ENCODE peak calls at places on chromosomes 2 and 18, in four cellular contexts. Z is cardiac muscle cell, H is NT2/D1, O is suprapubic skin. N is an unnamed sample. For H3K36me3, the result is how much of the 10 kb centered on the place peaks cover.

GRCh38 chr18:67650661-67651060 is 134.1 kb upstream of the DSEL start:
- DNase-seq in Z (no peak), H (no peak), O (no peak), N (no peak)

GRCh38 chr18:54880706-54881105 is 52.4 kb downstream of the RAB27B start:
- DNase-seq in Z (no peak), H (peak), O (no peak), N (no peak)

GRCh38 chr2:223046470-223047053 is 5.4 kb upstream of the KCNE4 start:
- DNase-seq in Z (no peak), H (no peak), O (no peak), N (no peak)

GRCh38 chr2:10931710-10932255 is 20.0 kb downstream of the KCNF1 start:
- DNase-seq in Z (no peak), H (no peak), O (no peak), N (no peak)

GRCh38 chr18:9731380-9731779 is 23.3 kb downstream of the RAB31 start:
- DNase-seq in Z (no peak), H (no peak), O (no peak), N (no peak)

GRCh38 chr2:230940476-230940815 is 15.4 kb upstream of the GPR55 start:
- DNase-seq in Z (no peak), H (no peak), O (no peak), N (no peak)

GRCh38 chr2:148459300-148459891 is 185.2 kb upstream of the EPC2 start:
- DNase-seq in Z (no peak), H (no peak), O (no peak), N (no peak)

GRCh38 chr18:76367168-76367785 is 127.8 kb downstream of the ZNF516 start:
- DNase-seq in Z (no peak), H (no peak), O (no peak), N (no peak)

GRCh38 chr18:71327443-71328120 is 1038.7 kb downstream of the SOCS6 start:
- DNase-seq in Z (no peak), H (no peak), O (no peak), N (no peak)

GRCh38 chr2:85221291-85221690 is 88.1 kb downstream of the TCF7L1 start:
- DNase-seq in Z (no peak), H (no peak), O (peak), N (no peak)

GRCh38 chr2:62379576-62379975 is 126.4 kb downstream of the TMEM17 start:
- DNase-seq in Z (no peak), H (no peak), O (no peak), N (no peak)

GRCh38 chr2:206260427-206261012 is 13.9 kb upstream of the ZDBF2 start:
- DNase-seq in Z (no peak), H (no peak), O (no peak), N (peak)

GRCh38 chr2:62596061-62596658 is 90.2 kb upstream of the TMEM17 start:
- DNase-seq in Z (no peak), H (no peak), O (no peak), N (no peak)

GRCh38 chr2:37985333-37985732 is 60.2 kb downstream of the RMDN2 start:
- DNase-seq in Z (no peak), H (no peak), O (no peak), N (no peak)

GRCh38 chr2:115738138-115738537 is 1295.7 kb downstream of the DPP10 start:
- DNase-seq in Z (no peak), H (no peak), O (no peak), N (no peak)

GRCh38 chr2:218427741-218428140 is 8.8 kb downstream of the VIL1 start:
- DNase-seq in Z (no peak), H (no peak), O (no peak), N (peak)

GRCh38 chr2:20467789-20468548 is 21.1 kb downstream of the RHOB start:
- DNase-seq in Z (no peak), H (no peak), O (peak), N (no peak)

GRCh38 chr2:103991591-103991990 is 862.3 kb upstream of the POU3F3 start:
- DNase-seq in Z (no peak), H (no peak), O (no peak), N (no peak)

GRCh38 chr2:85048534-85048933 is 77.6 kb downstream of the KCMF1 start:
- DNase-seq in Z (no peak), H (no peak), O (no peak), N (no peak)

GRCh38 chr2:218394298-218395089 is 5.2 kb upstream of the CTDSP1 start:
- DNase-seq in Z (no peak), H (no peak), O (no peak), N (no peak)

GRCh38 chr2:11539317-11540147 is 5.7 kb downstream of the GREB1 start:
- DNase-seq in Z (peak), H (no peak), O (no peak), N (no peak)

GRCh38 chr2:99883356-99883867 is 259.0 kb downstream of the AFF3 start:
- DNase-seq in Z (no peak), H (no peak), O (no peak), N (no peak)

GRCh38 chr2:100643459-100643858 is 80.7 kb downstream of the PDCL3 start:
- DNase-seq in Z (no peak), H (no peak), O (no peak), N (no peak)

GRCh38 chr2:50491541-50492114 is 540.3 kb downstream of the NRXN1 start:
- DNase-seq in Z (peak), H (peak), O (no peak), N (peak)

GRCh38 chr2:234454433-234454832 is 42.4 kb downstream of the ARL4C start:
- DNase-seq in Z (no peak), H (no peak), O (no peak), N (no peak)

GRCh38 chr18:43847164-43848091 is 570.1 kb upstream of the SYT4 start:
- DNase-seq in Z (no peak), H (no peak), O (no peak), N (no peak)

GRCh38 chr2:174247474-174248186 is 702 bp downstream of the OLA1 start:
- DNase-seq in Z (no peak), H (no peak), O (no peak), N (peak)

GRCh38 chr2:121831841-121832240 is 76.4 kb downstream of the TSN start:
- DNase-seq in Z (no peak), H (no peak), O (no peak), N (no peak)

GRCh38 chr2:152861349-152861942 is 143.0 kb downstream of the ARL6IP6 start:
- DNase-seq in Z (peak), H (peak), O (no peak), N (peak)

GRCh38 chr18:77032121-77032758 is 100.3 kb downstream of the MBP start:
- DNase-seq in Z (no peak), H (no peak), O (no peak), N (no peak)

GRCh38 chr2:238158018-238158806 is 558 bp upstream of the ERFE start:
- DNase-seq in Z (no peak), H (no peak), O (no peak), N (no peak)

GRCh38 chr2:69306897-69307695 is 79.9 kb downstream of the GFPT1 start:
- DNase-seq in Z (peak), H (peak), O (peak), N (peak)

GRCh38 chr2:233387667-233388528 is 33.6 kb downstream of the DGKD start:
- DNase-seq in Z (peak), H (no peak), O (peak), N (no peak)

GRCh38 chr2:71749671-71750101 is 296.3 kb downstream of the DYSF start:
- DNase-seq in Z (no peak), H (no peak), O (no peak), N (no peak)

GRCh38 chr2:47173986-47174730 is 19.1 kb upstream of the STPG4 start:
- DNase-seq in Z (no peak), H (no peak), O (no peak), N (no peak)

GRCh38 chr2:47172922-47173695 is 18.0 kb upstream of the STPG4 start:
- DNase-seq in Z (no peak), H (no peak), O (no peak), N (no peak)

GRCh38 chr2:47172156-47172921 is 17.2 kb upstream of the STPG4 start:
- DNase-seq in Z (no peak), H (no peak), O (no peak), N (no peak)

GRCh38 chr2:47167149-47167548 is 12.0 kb upstream of the STPG4 start:
- DNase-seq in Z (no peak), H (no peak), O (no peak), N (no peak)

DNA sequence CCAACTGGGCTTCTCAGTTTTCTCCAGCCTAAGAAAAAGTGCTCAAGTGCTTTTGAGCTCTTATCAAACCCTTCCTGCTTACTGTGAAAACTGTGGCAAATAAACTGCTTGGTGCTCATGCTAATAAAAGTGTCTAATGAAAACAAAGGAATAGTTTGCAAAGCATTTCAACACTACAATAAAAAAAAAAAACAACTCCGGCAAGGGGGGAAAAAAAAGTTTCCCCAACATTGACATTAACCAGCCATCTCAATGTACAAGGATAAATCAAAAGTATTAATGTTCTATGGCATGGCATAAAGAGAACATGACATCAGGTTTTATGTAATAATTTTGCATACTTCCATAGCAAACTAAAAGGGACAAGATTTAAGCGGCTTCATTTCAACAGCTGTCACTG is 14.7 kb upstream of the STPG4 start:
- DNase-seq in Z (no peak), H (no peak), O (no peak), N (no peak)
- H3K36me3 ChIP-seq in Z (under half), H (half or more), O (under half), N (half or more)

DNA sequence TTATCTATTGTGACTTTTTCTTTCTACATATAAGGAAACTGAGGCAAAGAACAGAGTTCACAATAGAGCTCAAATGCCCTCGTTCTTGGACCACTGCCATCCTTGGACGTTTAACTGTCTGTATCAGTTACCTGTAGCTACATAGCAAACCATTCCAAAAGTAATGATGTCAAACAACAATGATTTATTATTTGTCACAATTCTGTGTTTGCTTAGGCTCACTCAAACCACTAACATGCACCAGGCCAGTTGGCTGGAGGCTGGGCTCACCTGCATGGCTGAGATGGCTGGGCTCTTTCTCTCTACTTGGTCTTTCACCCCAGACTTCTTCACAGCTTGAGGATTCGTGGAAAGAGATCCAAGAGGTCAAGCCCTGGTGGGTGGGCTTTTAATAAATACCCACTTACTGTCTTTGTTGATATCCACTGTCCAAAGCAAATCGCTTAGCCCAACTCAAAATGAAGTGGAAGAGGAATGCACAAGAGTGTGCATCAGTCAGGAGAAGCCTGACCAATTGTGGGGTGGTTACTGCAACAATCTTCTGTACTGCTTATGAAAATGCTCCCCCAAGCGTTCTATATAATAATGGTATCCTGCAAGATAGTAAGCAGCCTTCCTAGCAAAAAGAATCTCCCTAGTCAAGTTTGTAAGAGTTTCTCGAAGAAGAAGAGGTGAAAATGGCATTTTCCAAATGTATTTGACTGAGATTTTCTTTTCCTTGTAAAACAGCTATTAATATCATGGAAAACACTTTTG is 163.5 kb upstream of the NT5C1B start:
- DNase-seq in Z (no peak), H (no peak), O (no peak), N (no peak)
- H3K4me3 ChIP-seq in Z (no peak), H (no peak), O (no peak), N (no peak)

DNA sequence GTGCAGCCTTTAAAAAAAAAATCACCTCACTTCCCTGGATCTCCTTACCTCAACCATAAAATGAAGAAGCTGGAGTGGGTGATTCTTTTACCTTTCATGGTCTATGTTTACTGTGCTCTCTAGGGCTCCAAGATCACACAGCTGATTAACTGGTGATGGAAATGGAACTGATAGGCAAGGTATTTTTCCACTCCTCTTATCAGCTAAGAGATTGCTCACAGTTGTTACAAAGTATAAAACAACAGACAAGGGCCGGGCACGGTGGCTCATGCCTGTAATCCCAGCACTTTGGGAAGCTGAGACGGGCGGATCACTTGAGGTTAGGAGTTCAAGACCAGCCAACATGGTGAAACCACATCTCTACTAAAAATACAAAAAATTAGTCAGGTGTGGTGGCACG is 14.5 kb downstream of the RPS27A start:
- DNase-seq in Z (no peak), H (no peak), O (no peak), N (no peak)
- H3K36me3 ChIP-seq in Z (under half), H (under half), O (half or more), N (under half)

DNA sequence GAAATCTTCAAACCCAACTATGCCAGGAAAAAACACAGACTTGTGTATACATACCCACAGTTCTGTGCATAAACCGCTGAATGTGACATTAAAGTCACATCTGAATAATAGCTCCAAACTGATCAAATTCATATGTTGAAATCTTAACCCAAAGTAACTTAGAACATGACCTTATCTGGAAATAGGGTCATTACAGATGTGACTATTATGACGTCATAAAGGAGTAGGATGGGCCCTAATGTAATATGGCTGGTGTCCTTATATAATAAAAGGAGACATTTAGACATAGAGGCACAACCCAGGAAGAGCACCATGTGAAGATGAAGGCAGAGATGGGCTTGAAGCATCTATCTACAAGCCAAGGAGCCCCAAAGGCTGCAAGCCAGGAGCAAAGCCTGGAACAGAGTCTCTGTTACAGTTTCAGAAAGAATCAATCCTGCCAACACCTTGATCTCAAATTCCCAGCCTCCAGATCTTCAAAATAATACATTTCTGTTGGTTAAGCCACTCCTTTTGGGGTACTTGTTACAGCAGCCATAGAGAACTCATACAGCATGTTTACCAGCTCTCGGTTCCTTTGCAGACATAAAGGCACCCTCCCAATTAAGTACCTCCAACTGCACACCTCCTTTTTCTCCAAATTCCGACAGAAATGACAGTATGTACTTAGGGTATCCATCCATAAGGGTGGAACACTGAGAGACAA is 27.6 kb downstream of the SOX11 start:
- DNase-seq in Z (no peak), H (no peak), O (no peak), N (no peak)
- H3K4me3 ChIP-seq in Z (no peak), H (no peak), O (no peak), N (no peak)

DNA sequence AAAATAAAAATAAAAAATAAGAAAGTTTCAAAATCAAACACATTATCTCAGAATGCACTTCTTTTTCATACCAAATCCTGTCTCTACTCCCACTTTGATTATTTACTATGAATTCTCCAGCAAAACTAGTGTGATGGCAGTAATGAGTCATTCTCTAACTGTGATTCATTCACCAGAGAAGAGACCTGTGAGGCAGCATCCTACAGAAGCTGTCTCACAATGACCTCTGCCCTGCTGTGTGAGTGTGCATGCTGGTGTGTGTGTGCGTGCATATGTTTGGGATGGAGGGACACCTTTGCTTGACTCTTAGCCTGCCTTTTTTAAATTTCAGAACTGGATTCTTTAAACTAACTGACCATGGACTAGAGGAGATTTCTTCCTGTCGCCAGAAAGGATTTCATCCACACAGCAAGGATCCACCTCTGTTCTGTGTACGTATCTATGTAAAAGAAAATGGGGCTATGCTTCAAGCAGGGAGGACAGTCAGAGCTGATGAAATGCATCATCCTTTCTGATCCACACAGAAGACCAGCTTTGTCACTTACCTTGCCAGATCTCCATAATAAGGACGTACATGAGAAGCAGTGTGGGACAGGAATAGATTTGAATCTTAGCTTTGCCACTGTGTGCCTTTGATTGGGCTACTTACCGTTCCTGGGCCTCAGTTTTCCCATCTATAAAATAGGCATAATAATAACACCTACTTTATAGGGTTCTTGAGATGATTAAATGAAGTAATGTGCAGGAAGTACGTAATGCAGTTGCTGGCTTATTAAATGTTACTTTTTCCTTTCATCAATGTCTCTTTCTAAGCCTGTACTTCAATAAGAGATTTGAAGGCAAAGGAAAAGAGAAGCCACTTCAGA is 31.2 kb downstream of the STAMBP start:
- DNase-seq in Z (no peak), H (no peak), O (no peak), N (no peak)
- H3K36me3 ChIP-seq in Z (under half), H (half or more), O (half or more), N (half or more)

GRCh38 chr2:102283996-102284395 is 27.4 kb upstream of the IL1RL1 start:
- DNase-seq in Z (no peak), H (no peak), O (no peak), N (no peak)
- H3K4me3 ChIP-seq in Z (no peak), H (no peak), O (no peak), N (no peak)

GRCh38 chr2:3066831-3067230 is 310.8 kb downstream of the EIPR1 start:
- DNase-seq in Z (no peak), H (no peak), O (no peak), N (no peak)

GRCh38 chr2:3059111-3059990 is 318.3 kb downstream of the EIPR1 start:
- DNase-seq in Z (no peak), H (no peak), O (no peak), N (no peak)

GRCh38 chr2:3062476-3063260 is 314.9 kb downstream of the EIPR1 start:
- DNase-seq in Z (no peak), H (no peak), O (no peak), N (no peak)
- H3K36me3 ChIP-seq in Z (under half), H (under half), O (under half), N (under half)

DNA sequence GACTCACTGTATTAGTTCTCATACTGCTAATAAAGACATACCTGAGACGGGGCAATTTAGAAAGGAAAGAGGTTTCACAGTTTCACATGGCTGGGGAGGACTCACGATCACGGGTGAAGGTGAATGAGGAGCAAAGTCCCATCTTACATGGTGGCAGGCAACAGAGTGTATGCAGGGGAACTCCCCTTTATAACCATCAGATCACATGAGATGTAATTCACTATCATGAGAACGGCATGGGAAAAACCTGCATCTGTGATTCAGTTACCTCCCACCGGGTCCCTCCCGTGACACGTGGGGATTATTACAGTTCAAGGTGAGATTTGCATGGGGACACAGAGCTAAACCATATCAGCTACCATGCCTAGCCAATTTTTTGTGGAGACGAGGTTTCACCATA is 168.2 kb downstream of the NEDD4L start:
- DNase-seq in Z (no peak), H (no peak), O (no peak), N (no peak)
- H3K4me3 ChIP-seq in Z (no peak), H (no peak), O (no peak), N (no peak)

GRCh38 chr18:63986885-63987284 is 17.0 kb downstream of the SERPINB8 start:
- DNase-seq in Z (peak), H (no peak), O (no peak), N (no peak)
- H3K36me3 ChIP-seq in Z (under half), H (under half), O (under half), N (under half)